ENCODE peak calls at places on chromosomes 11 and 22, in seven cellular contexts. One of them, this sample, is unnamed.

GRCh38 chr11:46865340-46865739 is 19.3 kb upstream of the CKAP5 start:
- DNase-seq in lower leg skin: no peak
- DNase-seq in keratinocyte: no peak
- DNase-seq in tibial artery: no peak
- DNase-seq in dorsolateral prefrontal cortex: no peak
- DNase-seq in fibroblast of mammary gland: peak
- DNase-seq in cardiac fibroblast: peak
- DNase-seq in this sample: peak

GRCh38 chr11:70491696-70492472 is 93.6 kb downstream of the CTTN start:
- DNase-seq in tibial artery: peak
- DNase-seq in keratinocyte: no peak
- DNase-seq in fibroblast of mammary gland: no peak
- DNase-seq in dorsolateral prefrontal cortex: peak
- DNase-seq in cardiac fibroblast: no peak
- DNase-seq in lower leg skin: no peak
- DNase-seq in this sample: no peak

GRCh38 chr22:30470655-30471054 is 1.2 kb downstream of the SEC14L3 start:
- DNase-seq in fibroblast of mammary gland: no peak
- DNase-seq in cardiac fibroblast: no peak
- DNase-seq in dorsolateral prefrontal cortex: no peak
- DNase-seq in keratinocyte: no peak
- DNase-seq in tibial artery: no peak
- DNase-seq in lower leg skin: no peak
- DNase-seq in this sample: no peak

GRCh38 chr11:90784241-90784814 is 561.5 kb upstream of the CHORDC1 start:
- DNase-seq in fibroblast of mammary gland: no peak
- DNase-seq in keratinocyte: no peak
- DNase-seq in lower leg skin: no peak
- DNase-seq in cardiac fibroblast: no peak
- DNase-seq in tibial artery: no peak
- DNase-seq in dorsolateral prefrontal cortex: no peak
- DNase-seq in this sample: no peak

GRCh38 chr11:103529217-103529684 is 420.0 kb downstream of the DYNC2H1 start:
- DNase-seq in dorsolateral prefrontal cortex: no peak
- DNase-seq in tibial artery: no peak
- DNase-seq in cardiac fibroblast: peak
- DNase-seq in keratinocyte: peak
- DNase-seq in lower leg skin: no peak
- DNase-seq in fibroblast of mammary gland: peak
- DNase-seq in this sample: peak

GRCh38 chr11:126319374-126319740 is 15.5 kb downstream of the DCPS start:
- DNase-seq in fibroblast of mammary gland: no peak
- DNase-seq in lower leg skin: no peak
- DNase-seq in dorsolateral prefrontal cortex: no peak
- DNase-seq in cardiac fibroblast: no peak
- DNase-seq in keratinocyte: no peak
- DNase-seq in tibial artery: no peak
- DNase-seq in this sample: peak

GRCh38 chr11:1482581-1483444 is 3.8 kb downstream of the MOB2 start:
- DNase-seq in cardiac fibroblast: no peak
- DNase-seq in keratinocyte: no peak
- DNase-seq in dorsolateral prefrontal cortex: peak
- DNase-seq in fibroblast of mammary gland: no peak
- DNase-seq in tibial artery: peak
- DNase-seq in lower leg skin: no peak
- DNase-seq in this sample: no peak

GRCh38 chr11:77266766-77267165 is 34.7 kb downstream of the GDPD4 start:
- DNase-seq in lower leg skin: no peak
- DNase-seq in cardiac fibroblast: peak
- DNase-seq in keratinocyte: no peak
- DNase-seq in tibial artery: no peak
- DNase-seq in dorsolateral prefrontal cortex: no peak
- DNase-seq in fibroblast of mammary gland: peak
- DNase-seq in this sample: no peak

GRCh38 chr22:23035557-23036277 is 34.6 kb upstream of the GNAZ start:
- DNase-seq in lower leg skin: no peak
- DNase-seq in fibroblast of mammary gland: no peak
- DNase-seq in dorsolateral prefrontal cortex: no peak
- DNase-seq in tibial artery: no peak
- DNase-seq in cardiac fibroblast: no peak
- DNase-seq in keratinocyte: no peak
- DNase-seq in this sample: no peak

GRCh38 chr11:125263268-125263790 is 98.8 kb downstream of the PKNOX2 start:
- DNase-seq in dorsolateral prefrontal cortex: peak
- DNase-seq in fibroblast of mammary gland: peak
- DNase-seq in lower leg skin: no peak
- DNase-seq in cardiac fibroblast: peak
- DNase-seq in tibial artery: peak
- DNase-seq in keratinocyte: no peak
- DNase-seq in this sample: peak

DNA sequence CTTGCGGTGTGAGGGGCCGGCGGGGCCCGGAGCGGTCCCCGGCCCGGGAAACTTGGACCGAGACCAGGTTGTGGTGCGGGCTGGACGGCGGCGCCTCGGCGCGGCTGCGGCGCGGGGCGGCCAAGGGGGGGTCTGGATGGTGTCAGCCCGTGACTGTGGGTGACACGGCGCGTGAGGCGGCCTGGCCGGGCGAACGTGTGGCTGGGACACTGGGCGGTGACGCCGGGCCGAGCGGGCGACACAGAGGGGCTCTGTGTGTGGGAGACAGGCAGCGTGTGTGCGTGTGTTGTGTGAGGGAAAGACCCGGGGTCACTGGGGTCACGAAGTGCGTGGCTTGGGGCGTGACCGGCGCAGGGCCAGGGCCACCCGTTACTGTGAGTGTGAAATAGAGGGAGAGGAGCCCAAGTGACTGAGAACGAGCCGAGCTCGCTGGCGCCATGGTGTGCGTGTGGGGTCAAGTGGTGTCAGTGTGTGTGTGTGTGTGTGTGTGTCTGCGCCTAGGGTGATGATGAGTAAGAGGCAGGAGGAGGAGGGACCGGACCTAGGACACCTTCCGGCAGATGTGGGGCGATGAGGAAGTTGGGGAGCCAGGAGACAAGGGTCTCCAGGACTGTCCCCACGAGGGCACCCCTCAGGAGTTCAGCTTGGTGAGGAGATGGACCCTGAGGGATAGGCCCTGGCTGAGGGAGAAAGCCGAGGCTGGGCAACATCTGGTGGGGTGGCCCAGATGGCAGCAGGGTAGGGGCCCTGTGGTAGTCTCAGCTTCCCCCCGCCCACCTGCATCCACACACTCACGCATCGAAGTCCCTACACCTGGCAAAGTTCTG is 817 bp downstream of the RELT start:
- DNase-seq in lower leg skin: no peak
- DNase-seq in tibial artery: peak
- DNase-seq in fibroblast of mammary gland: peak
- DNase-seq in keratinocyte: peak
- DNase-seq in cardiac fibroblast: peak
- DNase-seq in dorsolateral prefrontal cortex: peak
- DNase-seq in this sample: peak
- TF ChIP-seq CTCF in lower leg skin: peak
- TF ChIP-seq CTCF in tibial artery: no peak
- TF ChIP-seq CTCF in fibroblast of mammary gland: no peak
- TF ChIP-seq CTCF in keratinocyte: no peak
- TF ChIP-seq CTCF in cardiac fibroblast: no peak
- TF ChIP-seq CTCF in dorsolateral prefrontal cortex: no peak
- TF ChIP-seq CTCF in this sample: no peak

GRCh38 chr11:123430736-123431356 is 777 bp downstream of the GRAMD1B start:
- DNase-seq in cardiac fibroblast: peak
- DNase-seq in tibial artery: peak
- DNase-seq in lower leg skin: peak
- DNase-seq in fibroblast of mammary gland: no peak
- DNase-seq in keratinocyte: no peak
- DNase-seq in dorsolateral prefrontal cortex: peak
- DNase-seq in this sample: peak

GRCh38 chr11:123428221-123428631 is 1.8 kb upstream of the GRAMD1B start:
- DNase-seq in keratinocyte: no peak
- DNase-seq in fibroblast of mammary gland: no peak
- DNase-seq in tibial artery: no peak
- DNase-seq in lower leg skin: peak
- DNase-seq in cardiac fibroblast: no peak
- DNase-seq in dorsolateral prefrontal cortex: no peak
- DNase-seq in this sample: no peak

GRCh38 chr11:123431619-123432018 is 1.6 kb downstream of the GRAMD1B start:
- DNase-seq in fibroblast of mammary gland: no peak
- DNase-seq in lower leg skin: peak
- DNase-seq in tibial artery: no peak
- DNase-seq in keratinocyte: no peak
- DNase-seq in dorsolateral prefrontal cortex: no peak
- DNase-seq in cardiac fibroblast: no peak
- DNase-seq in this sample: no peak

GRCh38 chr11:123429851-123430735 is at the start of gene GRAMD1B:
- DNase-seq in dorsolateral prefrontal cortex: no peak
- DNase-seq in fibroblast of mammary gland: peak
- DNase-seq in lower leg skin: peak
- DNase-seq in keratinocyte: no peak
- DNase-seq in tibial artery: no peak
- DNase-seq in cardiac fibroblast: peak
- DNase-seq in this sample: peak

GRCh38 chr11:123429336-123429735 is 733 bp upstream of the GRAMD1B start:
- DNase-seq in fibroblast of mammary gland: peak
- DNase-seq in tibial artery: no peak
- DNase-seq in dorsolateral prefrontal cortex: no peak
- DNase-seq in keratinocyte: no peak
- DNase-seq in cardiac fibroblast: peak
- DNase-seq in lower leg skin: peak
- DNase-seq in this sample: no peak
- H3K4me3 ChIP-seq in fibroblast of mammary gland: no peak
- H3K4me3 ChIP-seq in tibial artery: no peak
- H3K4me3 ChIP-seq in dorsolateral prefrontal cortex: no peak
- H3K4me3 ChIP-seq in keratinocyte: no peak
- H3K4me3 ChIP-seq in cardiac fibroblast: no peak
- H3K4me3 ChIP-seq in lower leg skin: no peak
- H3K4me3 ChIP-seq in this sample: no peak

DNA sequence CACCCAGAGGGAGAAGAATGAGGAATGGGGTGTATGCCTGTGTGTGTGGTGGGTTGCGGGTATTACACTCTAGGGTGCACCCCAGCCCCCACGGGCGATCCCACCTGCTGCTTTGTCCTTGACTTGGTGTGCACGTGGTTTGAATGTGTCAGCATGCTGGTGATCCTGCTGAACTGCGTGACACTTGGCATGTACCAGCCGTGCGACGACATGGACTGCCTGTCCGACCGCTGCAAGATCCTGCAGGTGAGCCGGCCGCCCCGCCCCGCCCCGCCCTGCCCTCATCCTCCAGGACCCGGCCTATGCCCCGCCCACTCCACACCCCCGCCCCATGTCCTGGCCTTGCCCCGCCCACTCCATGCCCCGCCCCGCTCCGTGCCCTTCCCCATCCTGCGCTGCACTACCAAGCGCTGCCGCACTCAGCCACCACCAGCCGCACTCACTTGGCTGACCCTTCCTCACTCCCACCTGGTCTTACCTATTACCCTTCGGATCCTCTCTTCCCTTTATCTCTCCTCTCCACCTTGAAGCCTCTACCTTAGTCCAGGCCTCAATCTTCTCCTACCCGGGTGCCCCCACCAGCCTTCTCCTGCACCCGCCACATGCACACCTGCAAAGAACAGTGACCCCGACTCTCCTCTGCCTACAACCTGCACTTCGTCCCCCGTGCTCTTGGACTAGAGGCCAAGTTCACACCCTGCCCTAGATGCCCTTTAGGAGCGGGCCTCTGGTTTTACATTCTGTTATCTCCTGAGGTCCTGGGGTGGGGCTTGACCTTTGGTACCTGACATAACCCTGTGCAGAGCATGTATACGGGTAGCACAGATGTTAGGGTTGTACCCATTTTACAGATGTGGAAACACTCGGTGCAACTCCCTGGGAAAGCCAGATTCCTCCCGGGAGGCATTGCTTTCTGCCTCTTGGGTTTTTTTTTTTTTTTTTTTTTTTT is 27.7 kb downstream of the CACNA1I start:
- DNase-seq in fibroblast of mammary gland: no peak
- DNase-seq in dorsolateral prefrontal cortex: no peak
- DNase-seq in cardiac fibroblast: no peak
- DNase-seq in keratinocyte: no peak
- DNase-seq in tibial artery: no peak
- DNase-seq in lower leg skin: peak
- DNase-seq in this sample: no peak
- TF ChIP-seq CTCF in fibroblast of mammary gland: no peak
- TF ChIP-seq CTCF in dorsolateral prefrontal cortex: no peak
- TF ChIP-seq CTCF in cardiac fibroblast: peak
- TF ChIP-seq CTCF in keratinocyte: peak
- TF ChIP-seq CTCF in tibial artery: no peak
- TF ChIP-seq CTCF in lower leg skin: no peak
- TF ChIP-seq CTCF in this sample: no peak

GRCh38 chr11:19345519-19345847 is 104.7 kb upstream of the E2F8 start:
- DNase-seq in tibial artery: no peak
- DNase-seq in lower leg skin: no peak
- DNase-seq in keratinocyte: no peak
- DNase-seq in fibroblast of mammary gland: peak
- DNase-seq in cardiac fibroblast: peak
- DNase-seq in dorsolateral prefrontal cortex: peak
- DNase-seq in this sample: no peak

GRCh38 chr11:19347911-19348310 is 107.2 kb upstream of the E2F8 start:
- DNase-seq in tibial artery: no peak
- DNase-seq in fibroblast of mammary gland: no peak
- DNase-seq in cardiac fibroblast: peak
- DNase-seq in lower leg skin: no peak
- DNase-seq in dorsolateral prefrontal cortex: no peak
- DNase-seq in keratinocyte: no peak
- DNase-seq in this sample: no peak

GRCh38 chr11:19342036-19342435 is 101.3 kb upstream of the E2F8 start:
- DNase-seq in dorsolateral prefrontal cortex: no peak
- DNase-seq in lower leg skin: no peak
- DNase-seq in fibroblast of mammary gland: no peak
- DNase-seq in tibial artery: no peak
- DNase-seq in cardiac fibroblast: no peak
- DNase-seq in keratinocyte: no peak
- DNase-seq in this sample: no peak

GRCh38 chr11:19345848-19346681 is 105.3 kb upstream of the E2F8 start:
- DNase-seq in lower leg skin: no peak
- DNase-seq in dorsolateral prefrontal cortex: peak
- DNase-seq in fibroblast of mammary gland: peak
- DNase-seq in keratinocyte: no peak
- DNase-seq in tibial artery: no peak
- DNase-seq in cardiac fibroblast: peak
- DNase-seq in this sample: peak

DNA sequence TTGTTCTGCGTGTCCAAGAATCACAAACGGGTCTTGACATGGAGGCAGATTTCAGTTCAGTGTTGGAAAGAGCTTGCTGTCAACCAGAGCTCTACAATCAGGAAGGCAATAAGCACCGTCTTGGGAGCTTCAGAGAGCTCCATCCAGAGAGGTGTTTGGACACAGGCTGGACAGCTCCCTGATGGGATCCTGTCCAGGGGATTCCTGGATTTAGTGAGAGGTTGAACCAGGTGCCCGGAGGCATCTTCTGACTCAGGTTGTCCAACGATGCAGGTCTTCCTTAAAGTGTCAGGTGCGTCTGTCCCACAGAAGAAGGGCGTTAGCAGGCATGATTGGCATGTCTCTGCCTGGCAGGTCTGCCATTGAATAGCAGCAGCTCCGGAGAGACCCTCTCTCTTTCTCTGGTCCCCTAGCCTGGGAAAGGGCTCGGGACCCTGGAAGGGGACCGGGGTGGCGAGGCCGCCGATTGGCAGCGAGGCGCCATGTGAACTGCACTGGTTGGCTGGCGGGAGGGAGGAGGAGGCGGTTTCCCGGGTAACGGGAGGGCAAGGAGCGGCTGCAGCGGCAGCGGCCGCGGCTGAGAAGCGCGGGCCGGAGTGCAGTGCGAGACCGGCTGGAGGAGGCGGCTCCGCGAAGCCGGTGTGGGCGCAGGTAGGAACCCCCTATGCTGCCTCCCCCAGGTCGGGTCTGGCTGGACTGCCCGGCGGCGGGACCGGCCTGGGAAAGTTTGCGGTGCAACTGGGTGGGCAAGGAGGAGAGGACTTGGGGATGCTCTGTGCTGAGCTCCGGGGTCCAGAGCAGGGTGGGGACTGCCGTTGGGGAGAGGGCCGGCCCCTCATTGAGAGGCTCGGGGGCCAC is 104.1 kb upstream of the E2F8 start:
- DNase-seq in keratinocyte: peak
- DNase-seq in dorsolateral prefrontal cortex: peak
- DNase-seq in lower leg skin: no peak
- DNase-seq in cardiac fibroblast: peak
- DNase-seq in fibroblast of mammary gland: peak
- DNase-seq in tibial artery: peak
- DNase-seq in this sample: peak
- H3K4me3 ChIP-seq in keratinocyte: no peak
- H3K4me3 ChIP-seq in dorsolateral prefrontal cortex: peak
- H3K4me3 ChIP-seq in lower leg skin: no peak
- H3K4me3 ChIP-seq in cardiac fibroblast: peak
- H3K4me3 ChIP-seq in fibroblast of mammary gland: peak
- H3K4me3 ChIP-seq in tibial artery: peak
- H3K4me3 ChIP-seq in this sample: peak

This sample was measured in fibroblast of villous mesenchyme.